ENCODE peak calls at places on chromosomes 7 and 10, in four cellular contexts. L, Y, I and C are unnamed samples.

GRCh38 chr7:74453321-74454011 is at the start of gene GTF2IRD1:
- DNase-seq in I (peak; percentile 68), Y (peak; percentile 61), L (peak; percentile 65), C (no peak)

GRCh38 chr10:62388328-62388727 is 14.2 kb downstream of the ZNF365 start:
- DNase-seq in Y (no peak), I (no peak), L (no peak), C (no peak)

GRCh38 chr7:153422291-153423189 is 629.7 kb upstream of the DPP6 start:
- DNase-seq in Y (no peak), I (no peak), L (no peak), C (no peak)

GRCh38 chr10:44978570-44979280 is at the start of gene DEPP1:
- DNase-seq in L (no peak), Y (peak; percentile 93), I (peak; percentile 97), C (no peak)

GRCh38 chr10:123240776-123241175 is 86.6 kb downstream of the BUB3 start:
- DNase-seq in I (no peak), L (no peak), Y (no peak), C (no peak)

GRCh38 chr7:11607676-11608075 is 224.3 kb downstream of the THSD7A start:
- DNase-seq in L (no peak), I (peak; percentile 57), Y (no peak), C (no peak)

GRCh38 chr10:9010931-9011670 is 956.6 kb downstream of the GATA3 start:
- DNase-seq in Y (no peak), L (no peak), I (no peak), C (no peak)

GRCh38 chr7:155643804-155644177 is 670 bp upstream of the RBM33 start:
- DNase-seq in Y (no peak), I (no peak), L (no peak), C (no peak)

GRCh38 chr7:65980478-65981250 is 1.3 kb downstream of the GUSB start:
- DNase-seq in L (peak; percentile 4), I (peak; percentile 27), Y (peak; percentile 32), C (no peak)

GRCh38 chr7:13627455-13627854 is 362.0 kb downstream of the ETV1 start:
- DNase-seq in Y (no peak), L (no peak), I (no peak), C (no peak)

GRCh38 chr7:155456772-155457543 is 971 bp upstream of the EN2 start:
- DNase-seq in L (no peak), Y (peak; percentile 42), I (peak; percentile 42), C (no peak)

GRCh38 chr10:59905735-59906416 is 480 bp downstream of the CCDC6 start:
- DNase-seq in Y (no peak), I (no peak), L (no peak), C (no peak)

GRCh38 chr7:35286422-35286821 is 32.5 kb upstream of the TBX20 start:
- DNase-seq in L (no peak), I (no peak), Y (no peak), C (no peak)

GRCh38 chr7:66114743-66115727 is at the start of gene CRCP:
- DNase-seq in L (peak; percentile 76), I (peak; percentile 84), Y (peak; percentile 65), C (no peak)

GRCh38 chr7:151277631-151278030 is 29.1 kb upstream of the SMARCD3 start:
- DNase-seq in L (no peak), I (no peak), Y (no peak), C (no peak)

GRCh38 chr10:71230656-71231025 is 18.3 kb downstream of the UNC5B start:
- DNase-seq in I (no peak), L (no peak), Y (no peak), C (no peak)

GRCh38 chr7:12741951-12742575 is 54.6 kb downstream of the ARL4A start:
- DNase-seq in I (no peak), L (no peak), Y (no peak), C (no peak)

GRCh38 chr7:107982918-107983389 is 20.0 kb downstream of the LAMB1 start:
- DNase-seq in L (no peak), Y (no peak), I (no peak), C (no peak)

GRCh38 chr10:4034907-4035581 is 250.0 kb upstream of the KLF6 start:
- DNase-seq in Y (no peak), I (no peak), L (no peak), C (no peak)

GRCh38 chr10:1194161-1194560 is 138.0 kb downstream of the WDR37 start:
- DNase-seq in I (no peak), Y (no peak), L (no peak), C (no peak)

DNA sequence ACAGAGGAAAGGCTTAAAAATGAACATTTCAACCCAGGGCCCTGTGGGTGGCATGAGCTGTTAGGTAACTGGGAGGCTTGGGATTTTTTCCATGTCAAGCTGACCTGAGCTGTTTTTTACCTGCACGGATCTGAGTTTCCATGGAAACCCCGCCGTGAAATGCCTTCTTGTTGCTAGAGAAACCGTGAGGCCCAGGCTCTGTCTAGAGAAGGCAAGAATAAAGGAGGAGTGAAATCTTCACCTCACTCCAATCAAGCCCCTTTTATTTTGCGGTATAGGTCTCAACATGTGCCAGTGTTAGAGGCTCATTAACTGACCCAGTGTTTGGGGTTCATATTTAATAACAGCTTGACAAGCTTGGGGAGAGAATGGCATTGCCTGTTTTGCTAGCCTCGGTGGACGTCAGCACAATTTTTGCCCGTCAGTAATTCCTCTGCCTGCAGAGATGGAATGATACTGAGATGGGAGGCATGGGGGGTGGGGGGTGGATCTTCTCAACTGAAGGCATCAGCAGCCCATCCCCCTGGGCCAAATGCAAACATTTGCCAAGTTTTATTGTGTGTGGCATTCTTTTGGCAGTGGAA is 48.9 kb upstream of the PDCD4 start:
- DNase-seq in I (no peak), L (no peak), Y (no peak), C (no peak)
- TF ChIP-seq CTCF in I (no peak), L (no peak), Y (no peak), C (no peak)

GRCh38 chr7:134752006-134752760 is 27.3 kb upstream of the CALD1 start:
- DNase-seq in I (no peak), L (peak; percentile 62), Y (no peak), C (no peak)
- TF ChIP-seq CTCF in I (no peak), L (no peak), Y (no peak), C (no peak)

DNA sequence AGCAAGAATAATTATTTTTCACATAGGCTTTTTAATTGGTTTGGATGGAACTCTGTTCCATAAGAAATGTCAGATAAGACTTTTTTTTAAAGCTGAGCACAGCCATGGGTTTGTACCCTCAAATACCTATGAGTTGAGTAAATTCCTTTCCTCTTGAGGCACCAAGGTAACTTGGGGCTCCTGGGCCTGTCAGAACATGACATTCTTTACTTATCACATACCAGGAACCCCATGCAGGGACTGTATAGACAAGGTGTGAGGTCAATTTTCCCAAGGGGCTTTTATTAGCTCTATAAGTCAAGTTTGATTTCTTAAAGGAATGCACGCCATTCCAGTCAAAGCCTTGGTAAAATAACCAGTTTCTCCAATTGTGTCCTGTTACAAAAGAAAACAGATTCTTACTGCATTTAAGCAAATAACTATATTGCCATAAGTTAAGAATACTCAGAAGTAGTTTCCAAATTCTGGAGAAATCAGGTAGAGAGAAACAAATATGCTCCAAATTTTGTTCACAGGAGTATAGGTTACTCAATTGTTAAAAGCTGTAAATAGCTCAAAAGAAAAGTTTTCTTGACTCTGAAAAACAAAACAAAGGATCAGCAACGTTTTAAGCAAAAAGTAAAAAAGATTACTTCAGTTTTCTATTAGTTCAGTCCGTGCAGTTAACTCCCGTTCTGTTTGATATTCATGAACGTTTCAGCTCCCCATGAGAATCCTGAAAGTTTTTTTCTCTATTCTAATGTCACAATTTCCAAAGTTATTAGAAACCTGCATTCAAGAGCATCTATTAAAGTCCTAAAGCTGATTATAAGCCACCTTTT is 167.5 kb upstream of the NAMPT start:
- DNase-seq in I (no peak), L (no peak), Y (no peak), C (no peak)
- TF ChIP-seq CTCF in I (no peak), L (no peak), Y (no peak), C (no peak)

DNA sequence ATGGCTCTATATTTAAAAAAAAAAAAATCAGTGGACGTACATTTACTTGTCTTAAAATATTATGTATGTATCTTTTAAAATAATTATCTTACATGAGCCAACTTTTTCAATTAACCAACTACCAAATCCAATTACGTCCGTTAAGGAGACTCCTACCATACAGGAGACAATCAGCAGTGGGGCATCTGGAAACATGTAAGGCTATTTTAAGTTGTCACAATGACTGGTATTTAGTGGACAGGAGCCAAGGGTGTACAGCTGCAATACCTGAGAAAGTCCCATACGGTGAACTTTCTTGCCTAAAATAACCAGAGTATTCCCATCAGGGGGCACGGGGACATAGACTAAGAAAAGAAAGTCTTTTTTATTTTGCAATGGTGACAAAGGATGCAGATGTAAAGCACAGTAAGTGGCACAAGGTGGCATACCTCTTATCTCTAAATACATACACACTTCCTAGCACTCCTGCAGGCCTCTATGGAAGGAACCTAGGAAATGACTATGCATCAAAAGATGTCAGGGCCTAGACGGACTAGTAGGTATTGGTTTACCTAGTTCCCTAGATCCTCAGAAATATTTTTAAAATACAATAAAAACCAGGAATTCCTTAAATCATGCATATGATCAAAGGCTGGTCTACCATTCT is 16.0 kb upstream of the TLL2 start:
- DNase-seq in I (no peak), Y (no peak), L (no peak), C (no peak)
- TF ChIP-seq CTCF in I (no peak), Y (no peak), L (no peak), C (no peak)

GRCh38 chr7:115014794-115015193 is 92.9 kb downstream of the MDFIC start:
- DNase-seq in I (no peak), L (no peak), Y (no peak), C (no peak)

GRCh38 chr7:115009736-115010435 is 88.0 kb downstream of the MDFIC start:
- DNase-seq in L (no peak), I (no peak), Y (peak; percentile 72), C (no peak)

GRCh38 chr7:115010436-115010810 is 88.5 kb downstream of the MDFIC start:
- DNase-seq in Y (no peak), I (no peak), L (no peak), C (no peak)

GRCh38 chr7:115015619-115016018 is 93.7 kb downstream of the MDFIC start:
- DNase-seq in Y (no peak), I (no peak), L (peak; percentile 94), C (peak; percentile 39)

DNA sequence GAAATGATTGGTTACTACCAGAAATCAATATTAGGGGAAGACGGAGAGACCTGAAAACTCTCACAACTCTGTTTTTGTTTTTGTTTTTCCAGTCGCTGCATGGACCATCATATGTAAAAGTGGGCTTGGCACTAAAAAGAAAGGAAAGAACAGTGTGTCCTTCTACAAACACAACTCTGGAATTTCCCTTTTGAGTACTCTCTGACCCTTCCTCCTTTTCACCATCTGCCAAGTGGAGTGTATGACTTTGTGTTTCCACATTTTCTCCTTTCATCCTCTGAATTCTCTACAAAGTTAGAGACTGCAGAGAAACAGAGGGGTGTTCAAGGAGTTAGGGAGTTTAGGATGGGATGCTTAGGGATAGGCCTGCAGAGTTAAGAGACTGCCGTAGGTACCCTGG is 92.0 kb downstream of the MDFIC start:
- DNase-seq in L (no peak), Y (no peak), I (no peak), C (no peak)
- TF ChIP-seq CTCF in L (no peak), Y (no peak), I (no peak), C (no peak)